ENCODE peak calls at places on chromosomes 7 and 10, in five cellular contexts. Z is body of pancreas; L is CD8-positive, alpha-beta memory T cell; S is mammary epithelial cell; U is CD8-positive, alpha-beta T cell. A is an unnamed sample.

GRCh38 chr7:90816511-90817142 is 220.5 kb downstream of the CDK14 start:
- DNase-seq in U (no peak), Z (no peak), S (peak), L (no peak), A (peak)

GRCh38 chr10:62373995-62374861 is at the start of gene ZNF365:
- DNase-seq in Z (peak), U (no peak), S (peak), L (peak), A (no peak)

GRCh38 chr10:86512137-86512536 is 9.5 kb downstream of the WAPL start:
- DNase-seq in S (no peak), Z (no peak), U (no peak), L (no peak), A (no peak)

GRCh38 chr7:52917982-52918578 is 117.4 kb upstream of the POM121L12 start:
- DNase-seq in U (no peak), Z (no peak), S (no peak), L (no peak), A (no peak)

GRCh38 chr7:35991511-35992232 is 161.4 kb upstream of the EEPD1 start:
- DNase-seq in Z (no peak), U (no peak), L (no peak), S (no peak), A (no peak)

GRCh38 chr7:138407792-138408191 is 52.3 kb upstream of the TRIM24 start:
- DNase-seq in Z (no peak), L (no peak), U (no peak), S (no peak), A (no peak)

GRCh38 chr10:130392031-130392430 is 255.8 kb downstream of the GLRX3 start:
- DNase-seq in Z (no peak), U (no peak), S (no peak), L (no peak), A (no peak)

GRCh38 chr7:157485361-157485831 is 148.6 kb downstream of the DNAJB6 start:
- DNase-seq in U (no peak), L (no peak), S (no peak), Z (no peak), A (no peak)

GRCh38 chr7:25522727-25523126 is 294.4 kb upstream of the NPVF start:
- DNase-seq in Z (no peak), S (no peak), L (no peak), U (no peak), A (no peak)

GRCh38 chr10:112288526-112288925 is 5.3 kb downstream of the TECTB start:
- DNase-seq in U (no peak), L (no peak), S (no peak), Z (no peak), A (no peak)

GRCh38 chr7:120675076-120675475 is 182.9 kb downstream of the TSPAN12 start:
- DNase-seq in U (no peak), L (no peak), Z (no peak), S (no peak), A (no peak)

GRCh38 chr10:132753596-132753995 is 32.4 kb downstream of the NKX6-2 start:
- DNase-seq in Z (no peak), S (no peak), U (no peak), L (no peak), A (no peak)

GRCh38 chr10:88216976-88217375 is 353.6 kb downstream of the PTEN start:
- DNase-seq in Z (no peak), L (no peak), U (no peak), S (no peak), A (no peak)

GRCh38 chr10:130364631-130365030 is 228.4 kb downstream of the GLRX3 start:
- DNase-seq in L (no peak), S (no peak), U (no peak), Z (no peak), A (no peak)

GRCh38 chr7:121547341-121548092 is 151.4 kb upstream of the FAM3C start:
- DNase-seq in L (no peak), Z (no peak), U (no peak), S (peak), A (no peak)

GRCh38 chr10:48330269-48330668 is 23.8 kb downstream of the MAPK8 start:
- DNase-seq in S (no peak), Z (no peak), L (no peak), U (no peak), A (no peak)

GRCh38 chr7:27064169-27064568 is 31.6 kb downstream of the HOXA1 start:
- DNase-seq in L (no peak), Z (no peak), S (no peak), U (no peak), A (no peak)

DNA sequence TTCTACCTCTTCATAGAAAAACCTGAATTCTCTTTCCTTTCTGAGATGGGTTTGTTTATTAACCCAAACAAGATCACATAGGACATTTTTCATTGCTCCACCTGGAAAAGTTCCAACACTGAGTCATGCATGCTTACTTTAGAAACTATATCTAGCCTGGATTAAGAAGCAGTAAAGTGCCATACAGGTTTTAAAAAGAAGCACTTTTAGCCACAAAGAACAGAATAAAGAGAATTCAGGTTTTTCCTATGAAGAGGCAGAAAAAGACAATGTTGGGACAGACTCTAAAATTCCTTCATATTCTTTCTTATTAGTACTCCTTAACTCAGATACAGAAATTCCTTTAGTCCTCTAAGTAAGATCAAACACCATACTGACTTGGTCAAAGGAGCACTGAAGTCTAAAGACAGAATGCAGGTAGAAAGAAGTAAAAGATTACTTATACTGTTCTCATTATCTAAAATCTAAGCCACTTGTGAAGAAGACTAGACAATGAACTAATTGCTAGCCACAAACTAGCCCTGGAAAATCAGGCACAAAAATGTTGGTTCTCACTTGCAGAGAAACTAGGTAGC is 241.3 kb downstream of the ANK3 start:
- DNase-seq in Z (no peak), S (peak), L (no peak), U (no peak), A (no peak)
- H3K27ac ChIP-seq in Z (peak), S (no peak), L (no peak), U (no peak), A (peak)

GRCh38 chr10:116756277-116756676 is 13.9 kb upstream of the HSPA12A start:
- DNase-seq in S (no peak), L (no peak), Z (no peak), U (no peak), A (no peak)
- H3K27ac ChIP-seq in S (no peak), L (no peak), Z (no peak), U (no peak), A (no peak)

DNA sequence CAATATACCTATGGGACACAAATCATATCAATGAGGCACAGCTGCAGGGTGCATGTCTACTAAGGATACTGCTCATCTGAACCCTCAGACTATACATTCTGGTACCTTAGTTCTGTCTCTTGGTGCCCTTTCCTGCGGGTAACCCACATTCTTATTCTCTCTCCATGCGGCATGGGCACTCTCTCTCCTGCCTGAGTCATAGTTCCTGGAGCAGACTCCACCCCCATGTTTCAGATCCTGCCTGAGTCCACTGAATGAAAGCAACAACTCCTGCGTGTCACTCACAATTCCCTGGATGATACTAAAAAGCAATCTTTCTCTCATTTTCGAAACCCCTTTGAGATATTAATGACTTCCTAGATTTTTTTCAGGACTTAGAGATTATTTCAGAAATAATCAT is 653.1 kb upstream of the C7orf33 start:
- DNase-seq in S (no peak), Z (no peak), L (no peak), U (no peak), A (no peak)
- H3K27ac ChIP-seq in S (no peak), Z (no peak), L (no peak), U (no peak), A (no peak)

GRCh38 chr7:151243045-151243349 is 5.5 kb downstream of the SMARCD3 start:
- DNase-seq in S (no peak), U (no peak), Z (no peak), L (no peak), A (no peak)
- H3K27ac ChIP-seq in S (no peak), U (no peak), Z (no peak), L (no peak), A (no peak)

DNA sequence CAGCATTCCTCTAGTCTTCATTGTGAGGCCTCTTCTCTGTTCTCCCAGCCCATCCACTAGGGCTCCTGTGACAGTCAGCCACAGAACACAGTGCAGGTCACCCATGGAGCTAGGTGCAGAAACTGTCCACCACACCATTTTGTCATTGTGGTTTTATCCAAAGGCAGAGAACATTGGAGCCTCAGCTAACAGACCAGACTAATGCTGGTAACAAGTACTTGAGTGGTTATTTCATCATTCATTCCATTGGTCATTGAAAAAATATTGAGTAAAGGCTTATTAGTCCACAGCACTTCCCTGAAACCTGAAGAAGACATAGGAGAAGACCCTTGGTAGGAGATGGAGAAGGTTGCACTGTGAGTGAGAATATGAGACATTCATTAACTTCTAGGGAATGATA is 927.6 kb downstream of the LRMDA start:
- DNase-seq in L (no peak), Z (no peak), S (no peak), U (no peak), A (no peak)
- H3K27ac ChIP-seq in L (no peak), Z (no peak), S (no peak), U (no peak), A (no peak)

DNA sequence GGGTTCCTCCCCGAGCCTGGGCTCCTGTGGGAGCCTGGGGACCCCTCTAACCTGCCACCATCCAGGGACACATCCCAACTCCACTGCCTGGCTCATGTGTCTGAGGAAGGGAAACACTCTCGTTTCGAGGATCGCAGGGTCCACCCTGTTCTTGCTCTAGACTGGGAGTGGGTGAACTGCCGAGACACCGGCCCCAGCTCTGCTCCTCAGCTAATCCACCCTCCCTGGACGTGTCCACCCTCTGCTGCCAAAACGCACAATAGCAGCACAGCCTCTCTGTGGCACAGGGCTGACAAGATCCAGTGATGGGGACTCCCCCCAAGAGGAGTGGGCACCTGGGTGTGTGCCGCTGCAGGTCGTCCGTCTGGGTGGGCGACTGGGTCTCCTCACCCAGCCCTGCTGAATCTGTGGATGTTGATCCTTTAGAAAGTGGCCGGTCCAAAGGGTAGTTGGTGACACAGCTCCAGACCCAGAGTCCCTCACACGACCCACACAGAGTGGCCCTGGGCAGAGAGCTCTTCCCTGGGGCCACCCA is 65.2 kb upstream of the FAM20C start:
- DNase-seq in Z (no peak), S (no peak), U (no peak), L (no peak), A (no peak)
- H3K27ac ChIP-seq in Z (no peak), S (no peak), U (no peak), L (no peak), A (no peak)

GRCh38 chr10:121442086-121442485 is 156.2 kb downstream of the FGFR2 start:
- DNase-seq in U (no peak), Z (no peak), S (no peak), L (no peak), A (no peak)
- H3K27ac ChIP-seq in U (no peak), Z (no peak), S (no peak), L (no peak), A (no peak)

GRCh38 chr7:128203047-128203491 is 38.0 kb upstream of the LEP start:
- DNase-seq in Z (peak), S (no peak), L (no peak), U (no peak), A (no peak)
- H3K27ac ChIP-seq in Z (peak), S (no peak), L (no peak), U (no peak), A (no peak)

GRCh38 chr10:4013651-4014085 is 228.7 kb upstream of the KLF6 start:
- DNase-seq in Z (no peak), S (peak), L (no peak), U (no peak), A (no peak)
- H3K27ac ChIP-seq in Z (no peak), S (no peak), L (no peak), U (no peak), A (no peak)

GRCh38 chr7:19116121-19117080 is 1.0 kb downstream of the TWIST1 start:
- DNase-seq in L (no peak), U (no peak), S (peak), Z (no peak), A (no peak)
- H3K27ac ChIP-seq in L (no peak), U (no peak), S (no peak), Z (no peak), A (no peak)